ENCODE peak calls at places on chromosome 16, in four cellular contexts. B is H1, O is HepG2, Q is K562. L is an unnamed sample.

GRCh38 chr16:81723098-81723723 is 55.9 kb upstream of the PLCG2 start:
- DNase-seq in O (peak), Q (peak), B (no peak), L (peak)

GRCh38 chr16:65772134-65772732 is 594.3 kb upstream of the CDH5 start:
- DNase-seq in B (no peak), Q (no peak), O (no peak), L (no peak)

GRCh38 chr16:83781-84615 is 6.0 kb downstream of the MPG start:
- DNase-seq in Q (no peak), B (no peak), O (no peak), L (no peak)

GRCh38 chr16:81779540-81780320 is 639 bp downstream of the PLCG2 start:
- DNase-seq in O (no peak), B (no peak), Q (no peak), L (no peak)

GRCh38 chr16:81836279-81837054 is 57.4 kb downstream of the PLCG2 start:
- DNase-seq in Q (no peak), O (no peak), B (no peak), L (peak)

GRCh38 chr16:19274178-19274797 is 11.2 kb upstream of the CLEC19A start:
- DNase-seq in B (no peak), Q (no peak), O (no peak), L (no peak)

GRCh38 chr16:20944861-20945390 is 44.4 kb downstream of the LYRM1 start:
- DNase-seq in Q (peak), O (peak), B (no peak), L (no peak)

GRCh38 chr16:78529881-78530280 is 430.4 kb downstream of the WWOX start:
- DNase-seq in B (no peak), O (no peak), Q (no peak), L (no peak)

GRCh38 chr16:84483882-84484565 is 20.4 kb downstream of the MEAK7 start:
- DNase-seq in O (no peak), B (no peak), Q (no peak), L (no peak)

GRCh38 chr16:81313731-81314602 is 795 bp upstream of the GAN start:
- DNase-seq in Q (peak), O (peak), B (peak), L (no peak)

GRCh38 chr16:9599415-9600110 is 508.1 kb downstream of the HAPSTR1 start:
- DNase-seq in O (no peak), Q (peak), B (no peak), L (no peak)

GRCh38 chr16:27906883-27907282 is 156.6 kb downstream of the GSG1L start:
- DNase-seq in B (no peak), Q (peak), O (no peak), L (no peak)

GRCh38 chr16:12210258-12210880 is 233.8 kb downstream of the SNX29 start:
- DNase-seq in O (no peak), B (no peak), Q (no peak), L (no peak)

GRCh38 chr16:59905131-59905530 is 1171.0 kb upstream of the GOT2 start:
- DNase-seq in B (no peak), Q (no peak), O (no peak), L (no peak)
- TF ChIP-seq HDAC6 in B (no peak), Q (no peak), O (no peak), L (no peak)

DNA sequence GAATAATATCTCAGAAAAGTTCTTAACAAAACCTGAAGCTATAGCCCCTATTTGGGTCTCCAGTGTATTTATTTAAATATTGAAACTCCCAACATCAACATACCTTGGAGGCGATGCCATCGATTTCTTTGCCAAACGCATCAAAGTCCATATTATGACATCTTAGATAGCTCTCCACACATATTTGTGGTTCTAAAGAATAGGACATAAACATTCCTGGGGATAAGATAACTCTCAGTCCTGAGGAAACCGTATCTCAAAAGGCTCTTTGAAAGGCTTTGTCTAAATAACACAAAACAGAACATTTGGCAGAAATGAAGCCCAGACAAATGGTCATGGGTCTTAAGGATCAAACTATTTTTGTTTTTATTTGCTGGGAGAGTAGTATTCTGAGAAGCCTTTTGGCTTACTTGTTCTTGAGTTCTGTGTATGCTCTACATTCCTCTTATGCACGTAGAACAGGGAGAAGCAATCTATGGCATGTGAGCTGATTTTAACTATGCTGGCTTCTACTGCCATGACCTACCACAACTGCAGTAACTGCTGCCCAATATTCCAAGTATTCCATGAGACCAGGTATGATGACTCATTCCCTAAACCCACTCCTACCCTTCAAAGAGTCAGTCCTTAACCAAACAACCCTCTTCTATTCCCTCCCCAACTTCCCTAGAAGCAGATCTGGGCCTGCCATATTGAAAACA is 279.0 kb upstream of the ZFHX3 start:
- DNase-seq in Q (no peak), B (no peak), O (peak), L (no peak)
- TF ChIP-seq CTCF in Q (no peak), B (no peak), O (no peak), L (no peak)

GRCh38 chr16:64282181-64282580 is 839.7 kb downstream of the CDH11 start:
- DNase-seq in O (no peak), B (no peak), Q (no peak), L (no peak)

GRCh38 chr16:64280317-64280716 is 841.5 kb downstream of the CDH11 start:
- DNase-seq in B (no peak), O (no peak), Q (no peak), L (no peak)

GRCh38 chr16:64278196-64278595 is 843.7 kb downstream of the CDH11 start:
- DNase-seq in O (no peak), Q (no peak), B (no peak), L (no peak)

DNA sequence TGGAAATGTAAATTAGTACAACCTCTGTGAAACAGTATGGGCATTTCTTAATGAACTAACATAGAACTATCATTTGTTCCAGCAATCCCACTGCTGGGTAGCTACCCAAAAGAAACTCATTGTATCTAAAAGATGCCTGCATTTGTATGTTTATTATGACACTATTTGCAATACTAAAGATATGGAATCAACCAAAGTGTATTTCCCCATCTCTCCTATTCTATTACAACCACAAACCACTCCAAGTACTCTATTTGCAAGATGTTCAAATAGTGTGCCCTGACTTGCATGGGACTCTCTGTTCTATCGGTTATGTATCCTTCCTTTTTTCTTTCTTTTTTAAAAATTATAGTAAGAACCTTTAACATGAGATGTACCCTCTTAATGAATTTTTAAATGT is 845.2 kb downstream of the CDH11 start:
- DNase-seq in O (no peak), B (no peak), Q (no peak), L (no peak)
- TF ChIP-seq HDAC6 in O (no peak), B (no peak), Q (no peak), L (no peak)

GRCh38 chr16:21950782-21951521 is 2.2 kb upstream of the UQCRC2 start:
- DNase-seq in O (peak), B (no peak), Q (peak), L (no peak)
- TF ChIP-seq CTCF in O (peak), B (no peak), Q (peak), L (peak)

DNA sequence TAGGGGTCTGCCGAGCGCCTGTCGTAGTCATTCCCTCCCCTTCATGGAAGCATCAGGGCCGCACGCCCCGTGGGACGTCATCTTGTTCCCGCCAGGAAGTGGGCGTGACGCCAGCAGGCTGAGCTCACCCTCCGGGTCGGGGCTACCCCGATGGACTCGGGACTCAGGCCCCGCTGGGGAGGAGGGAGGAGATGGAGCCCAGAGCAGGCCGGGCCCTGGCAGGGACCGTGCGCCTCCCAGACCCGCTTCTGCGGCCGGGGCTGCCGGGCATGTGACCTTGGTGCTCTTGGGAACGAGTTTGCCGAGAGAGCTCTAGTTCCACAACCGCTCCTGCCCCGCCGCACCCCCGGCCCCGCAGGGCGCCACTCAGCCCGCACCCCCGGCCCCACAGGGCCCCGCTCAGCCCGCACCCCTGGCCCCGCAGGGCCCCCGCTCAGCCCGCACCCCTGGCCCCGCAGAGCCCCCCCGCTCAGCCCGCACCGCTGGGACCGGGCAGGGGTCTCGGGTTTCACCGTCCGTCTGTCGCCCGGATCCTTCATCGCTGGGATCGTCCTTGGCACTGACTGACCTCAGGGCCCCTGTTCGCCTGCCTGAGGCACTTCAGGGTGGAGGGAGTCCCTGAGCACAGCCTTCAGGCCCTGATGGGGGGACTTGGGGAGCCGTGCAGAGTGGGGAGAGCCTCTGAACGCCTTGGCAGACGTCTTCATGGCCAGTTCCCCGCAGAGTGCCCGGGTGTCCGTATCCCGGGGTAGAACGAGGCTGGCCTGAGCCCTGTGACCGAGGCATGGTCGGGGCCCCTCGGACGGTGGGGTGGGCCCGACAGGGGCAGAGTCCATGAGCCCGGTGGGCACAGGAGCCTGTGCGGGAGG is 5.8 kb downstream of the CACNA1H start:
- DNase-seq in B (no peak), Q (no peak), O (peak), L (no peak)
- TF ChIP-seq HDAC6 in B (no peak), Q (no peak), O (no peak), L (no peak)

L was measured in GM12878.